ENCODE peak calls at places on chromosomes 13 and 19, in four cellular contexts. C is esophagus muscularis mucosa, A is IMR-90, U is Peyer's patch. P is an unnamed sample.

GRCh38 chr13:75079226-75079625 is 402.7 kb downstream of the TBC1D4 start:
- DNase-seq in C (no peak), A (peak), U (no peak), P (no peak)

GRCh38 chr19:35673121-35673804 is 6.9 kb downstream of the UPK1A start:
- DNase-seq in C (no peak), A (peak), U (peak), P (no peak)

GRCh38 chr19:31174948-31175347 is 174.3 kb downstream of the TSHZ3 start:
- DNase-seq in C (peak), A (no peak), U (no peak), P (no peak)

GRCh38 chr13:29589234-29589633 is 6.3 kb downstream of the SLC7A1 start:
- DNase-seq in C (no peak), A (peak), U (no peak), P (no peak)

GRCh38 chr19:5228932-5229777 is 111.5 kb downstream of the PTPRS start:
- DNase-seq in C (no peak), A (no peak), U (no peak), P (no peak)

GRCh38 chr13:110426745-110427144 is 119.7 kb downstream of the COL4A2 start:
- DNase-seq in C (no peak), A (no peak), U (no peak), P (no peak)

GRCh38 chr13:105616313-105617075 is 919.0 kb downstream of the EFNB2 start:
- DNase-seq in C (no peak), A (peak), U (no peak), P (no peak)

GRCh38 chr19:12656899-12657571 is 9.5 kb downstream of the MAN2B1 start:
- DNase-seq in C (no peak), A (no peak), U (no peak), P (no peak)

GRCh38 chr13:25375727-25376358 is 4.1 kb downstream of the ATP8A2 start:
- DNase-seq in C (no peak), A (peak), U (peak), P (no peak)

GRCh38 chr19:43765109-43765876 is 10.5 kb upstream of the SMG9 start:
- DNase-seq in C (no peak), A (peak), U (peak), P (peak)

GRCh38 chr13:37667631-37668161 is 69.1 kb upstream of the POSTN start:
- DNase-seq in C (no peak), A (no peak), U (no peak), P (no peak)

GRCh38 chr13:30255696-30256095 is 51.7 kb downstream of the KATNAL1 start:
- DNase-seq in C (no peak), A (no peak), U (no peak), P (no peak)

GRCh38 chr19:14405758-14406644 is 13.1 kb downstream of the DDX39A start:
- DNase-seq in C (peak), A (peak), U (peak), P (peak)

GRCh38 chr19:14405380-14405757 is 13.8 kb downstream of the DDX39A start:
- DNase-seq in C (no peak), A (no peak), U (no peak), P (no peak)

GRCh38 chr19:14401468-14401867 is 17.7 kb downstream of the DDX39A start:
- DNase-seq in C (no peak), A (no peak), U (no peak), P (no peak)

GRCh38 chr19:14406645-14407331 is 12.4 kb downstream of the DDX39A start:
- DNase-seq in C (no peak), A (no peak), U (no peak), P (no peak)

GRCh38 chr19:14404322-14404721 is 14.8 kb downstream of the DDX39A start:
- DNase-seq in C (no peak), A (no peak), U (no peak), P (no peak)
- TF ChIP-seq POLR2A in C (no peak), A (no peak), U (no peak), P (no peak)

GRCh38 chr19:40144151-40144550 is 47.1 kb upstream of the MAP3K10 start:
- DNase-seq in C (peak), A (no peak), U (no peak), P (no peak)
- H3K27ac ChIP-seq in C (no peak), A (no peak), U (peak), P (no peak)

GRCh38 chr19:7294571-7295212 is 478 bp upstream of the INSR start:
- DNase-seq in C (no peak), A (peak), U (peak), P (peak)
- TF ChIP-seq CTCF in C (peak), A (peak), U (peak), P (peak)

GRCh38 chr19:49651029-49651825 is 9.2 kb downstream of the SCAF1 start:
- DNase-seq in C (no peak), A (no peak), U (no peak), P (no peak)
- TF ChIP-seq POLR2A in C (no peak), A (no peak), U (no peak), P (no peak)

GRCh38 chr19:7395793-7396192 is 47.1 kb downstream of the ARHGEF18 start:
- DNase-seq in C (no peak), A (no peak), U (no peak), P (no peak)

GRCh38 chr19:7393934-7394508 is 45.3 kb downstream of the ARHGEF18 start:
- DNase-seq in C (no peak), A (no peak), U (no peak), P (no peak)

GRCh38 chr19:7394728-7395359 is 46.1 kb downstream of the ARHGEF18 start:
- DNase-seq in C (peak), A (peak), U (peak), P (peak)

GRCh38 chr19:7393459-7393858 is 44.7 kb downstream of the ARHGEF18 start:
- DNase-seq in C (no peak), A (no peak), U (no peak), P (no peak)

GRCh38 chr19:7395360-7395781 is 46.6 kb downstream of the ARHGEF18 start:
- DNase-seq in C (no peak), A (no peak), U (no peak), P (no peak)
- H3K27ac ChIP-seq in C (peak), A (peak), U (peak), P (peak)

P was measured in gastrocnemius medialis.